ENCODE peak calls at places on chromosome 17, in four cellular contexts. X is A549, I is K562, N is H1. V is an unnamed sample.

GRCh38 chr17:79988163-79988971 is 47.3 kb downstream of the TBC1D16 start:
- DNase-seq in X (peak; percentile 65), N (no peak), I (no peak), V (peak; percentile 91)

GRCh38 chr17:64682261-64683181 is 20.4 kb upstream of the SMURF2 start:
- DNase-seq in X (no peak), N (no peak), I (no peak), V (peak; percentile 62)

GRCh38 chr17:58083491-58084316 is 485 bp downstream of the DYNLL2 start:
- DNase-seq in X (peak; percentile 65), N (no peak), I (peak; percentile 81), V (peak; percentile 43)

GRCh38 chr17:9356488-9356911 is 219.1 kb downstream of the STX8 start:
- DNase-seq in X (no peak), N (no peak), I (no peak), V (no peak)

GRCh38 chr17:27762527-27763305 is 37.6 kb downstream of the NOS2 start:
- DNase-seq in I (peak; percentile 62), X (no peak), N (no peak), V (peak; percentile 10)

GRCh38 chr17:59219992-59220327 is 351 bp upstream of the GDPD1 start:
- DNase-seq in X (no peak), N (no peak), I (no peak), V (no peak)

GRCh38 chr17:28279411-28279810 is 39.6 kb upstream of the TMEM97 start:
- DNase-seq in I (no peak), N (no peak), X (no peak), V (no peak)

GRCh38 chr17:56891751-56892150 is 22.1 kb downstream of the TRIM25 start:
- DNase-seq in X (no peak), N (no peak), I (peak; percentile 41), V (peak; percentile 28)

GRCh38 chr17:65564793-65565192 is 3.3 kb upstream of the AXIN2 start:
- DNase-seq in I (no peak), N (no peak), X (no peak), V (no peak)

GRCh38 chr17:18146259-18146658 is 37.4 kb upstream of the ALKBH5 start:
- DNase-seq in N (no peak), I (no peak), X (no peak), V (no peak)

GRCh38 chr17:61498042-61498441 is 45.8 kb downstream of the TBX4 start:
- DNase-seq in X (no peak), N (no peak), I (no peak), V (no peak)

GRCh38 chr17:16463341-16464000 is 28.5 kb downstream of the LRRC75A start:
- DNase-seq in N (no peak), X (no peak), I (no peak), V (peak; percentile 70)

GRCh38 chr17:14091367-14091766 is 22.1 kb downstream of the COX10 start:
- DNase-seq in X (no peak), I (no peak), N (no peak), V (peak; percentile 40)

GRCh38 chr17:74458835-74459234 is 7.6 kb upstream of the CD300A start:
- DNase-seq in N (no peak), I (no peak), X (no peak), V (no peak)

GRCh38 chr17:22695228-22695619 is 1002.9 kb downstream of the KCNJ18 start:
- DNase-seq in I (peak; percentile 6), N (no peak), X (no peak), V (no peak)

GRCh38 chr17:1390422-1391367 is 9.3 kb downstream of the YWHAE start:
- DNase-seq in N (no peak), I (no peak), X (no peak), V (no peak)

GRCh38 chr17:12522743-12523181 is 142.9 kb upstream of the MYOCD start:
- DNase-seq in N (no peak), X (peak; percentile 20), I (no peak), V (no peak)

GRCh38 chr17:13931752-13932477 is 137.4 kb upstream of the COX10 start:
- DNase-seq in X (no peak), I (no peak), N (no peak), V (no peak)

GRCh38 chr17:63436523-63437110 is 9.5 kb downstream of the CYB561 start:
- DNase-seq in I (peak; percentile 47), X (no peak), N (no peak), V (peak; percentile 27)

GRCh38 chr17:79387783-79388182 is 223.1 kb downstream of the RBFOX3 start:
- DNase-seq in I (no peak), N (no peak), X (no peak), V (no peak)

GRCh38 chr17:50165867-50166517 is at the start of gene SGCA:
- DNase-seq in I (no peak), X (no peak), N (no peak), V (no peak)
- TF ChIP-seq POLR2A in I (no peak), X (no peak), N (no peak), V (no peak)

DNA sequence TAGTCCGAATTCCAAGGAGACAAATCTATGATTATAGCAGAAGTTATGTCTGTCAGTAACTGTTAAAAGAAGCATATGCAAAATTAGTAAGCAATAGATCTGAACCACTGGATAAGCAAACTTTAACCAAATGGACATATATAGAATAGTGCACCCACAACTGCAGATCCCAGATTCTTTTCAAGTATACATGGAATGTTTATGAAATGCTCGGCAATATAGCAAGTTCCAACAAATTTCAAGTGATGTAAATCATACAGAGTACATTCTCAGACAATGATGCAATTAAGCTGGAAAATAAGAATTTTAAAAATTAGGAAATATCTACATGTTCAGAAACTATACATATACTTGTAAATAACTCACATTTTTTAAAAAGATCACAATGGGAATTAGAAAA is 8.4 kb upstream of the HELZ start:
- DNase-seq in N (no peak), I (no peak), X (no peak), V (no peak)
- TF ChIP-seq JUN in N (no peak), I (no peak), X (no peak), V (no peak)

GRCh38 chr17:45225964-45226530 is 4.4 kb downstream of the FMNL1 start:
- DNase-seq in X (no peak), N (no peak), I (peak; percentile 93), V (peak; percentile 55)
- H3K4me3 ChIP-seq in X (no peak overlapping the region), N (no peak overlapping the region), I (peak overlapping the region; percentile 20), V (no peak overlapping the region)

DNA sequence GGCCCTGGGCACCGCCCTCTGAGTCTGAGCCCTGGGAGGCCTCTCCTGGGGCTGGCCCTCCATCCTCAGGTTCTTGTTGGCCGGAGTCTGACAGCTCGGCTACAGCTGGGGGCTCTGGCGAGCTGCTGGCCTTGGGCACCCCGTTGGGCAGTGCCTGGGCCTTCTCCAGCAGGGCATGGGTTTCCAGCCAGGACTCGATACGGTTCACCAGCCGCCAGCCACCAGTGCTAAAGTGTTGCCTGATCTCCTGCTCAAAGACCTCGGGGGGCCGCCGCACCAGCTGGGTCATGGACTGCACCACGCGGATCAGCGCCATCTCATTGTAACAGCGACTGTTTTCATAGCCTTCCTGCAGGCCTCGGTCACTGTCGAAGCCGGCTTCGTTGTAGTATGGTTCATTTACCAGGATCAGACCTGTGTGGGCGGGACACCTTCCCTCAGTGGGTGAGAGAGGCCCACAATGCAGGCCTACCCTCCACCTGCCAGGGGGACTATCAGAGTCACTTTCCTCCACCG is 6.8 kb downstream of the SPHK1 start:
- DNase-seq in N (no peak), X (no peak), I (no peak), V (no peak)
- TF ChIP-seq POLR2A in N (no peak), X (no peak), I (no peak), V (no peak)

DNA sequence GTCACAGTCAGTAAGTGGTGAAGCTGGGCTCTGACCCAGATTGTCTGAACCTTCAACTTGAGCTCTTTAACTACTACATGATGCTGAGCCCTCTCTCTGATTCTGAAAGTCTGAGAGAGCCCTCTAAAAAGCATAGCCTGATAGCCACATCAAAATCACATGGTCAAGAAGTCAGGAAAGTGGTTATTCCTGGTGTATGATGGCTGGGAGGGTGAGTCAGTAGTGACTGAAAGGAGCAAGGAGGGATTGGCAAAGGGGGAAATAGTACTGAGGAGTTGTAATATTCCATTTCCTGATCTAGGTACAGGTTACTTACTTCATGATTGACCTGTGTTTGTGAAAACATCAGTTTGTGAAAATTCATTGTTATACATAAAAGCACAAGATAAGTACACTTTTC is 89.1 kb downstream of the SSH2 start:
- DNase-seq in I (no peak), X (no peak), N (no peak), V (peak; percentile 49)
- TF ChIP-seq JUN in I (no peak), X (no peak), N (no peak), V (no peak)

GRCh38 chr17:51164911-51165679 is 1.1 kb upstream of the NME2 start:
- DNase-seq in I (no peak), N (no peak), X (no peak), V (no peak)

GRCh38 chr17:51166987-51167931 is 1.0 kb downstream of the NME2 start:
- DNase-seq in N (no peak), I (peak; percentile 80), X (peak; percentile 95), V (peak; percentile 62)

GRCh38 chr17:51165680-51166197 is 472 bp upstream of the NME2 start:
- DNase-seq in N (no peak), I (peak; percentile 54), X (peak; percentile 56), V (no peak)

GRCh38 chr17:51169340-51169739 is 3.1 kb downstream of the NME2 start:
- DNase-seq in N (no peak), I (no peak), X (no peak), V (no peak)

GRCh38 chr17:51166198-51166986 is at the start of gene NME2:
- DNase-seq in I (peak; percentile 95), X (peak; percentile 97), N (peak; percentile 74), V (peak; percentile 79)
- H3K4me3 ChIP-seq in I (peak within 1 kb of the TSS; percentile 94), X (peak within 1 kb of the TSS; percentile 88), N (peak within 1 kb of the TSS; percentile 95), V (peak within 1 kb of the TSS; percentile 63)

GRCh38 chr17:2853111-2853721 is 57.0 kb downstream of the RAP1GAP2 start:
- DNase-seq in N (no peak), I (no peak), X (peak; percentile 73), V (no peak)
- TF ChIP-seq POLR2A in N (no peak), I (no peak), X (no peak), V (no peak)

GRCh38 chr17:42097691-42098661 is at the start of gene ZNF385C:
- DNase-seq in N (no peak), I (no peak), X (no peak), V (no peak)
- TF ChIP-seq JUN in N (no peak), I (no peak), X (no peak), V (no peak)

V was measured in endothelial cell of umbilical vein.